ENCODE peak calls at places on chromosomes 6 and 20, in nine cellular contexts. J, E, I, Q, M, F, U, W and K are unnamed samples.

GRCh38 chr6:70210462-70210861 is 92.4 kb downstream of the COL9A1 start:
- DNase-seq in U (no peak), E (no peak), J (no peak), F (peak; percentile 1), Q (no peak), I (no peak), W (peak; percentile 22), M (no peak), K (no peak)

GRCh38 chr6:125236536-125237327 is 65.0 kb downstream of the HDDC2 start:
- DNase-seq in I (no peak), M (no peak), E (no peak), F (peak; percentile 17), Q (peak; percentile 76), W (no peak), U (no peak), J (no peak), K (no peak)

GRCh38 chr6:158329531-158329930 is 17.3 kb downstream of the TULP4 start:
- DNase-seq in Q (no peak), F (no peak), J (no peak), I (no peak), W (no peak), M (no peak), U (no peak), E (no peak), K (no peak)

GRCh38 chr6:4466769-4467480 is 309.3 kb upstream of the CDYL start:
- DNase-seq in U (no peak), I (no peak), J (no peak), F (peak; percentile 25), W (no peak), M (no peak), E (no peak), Q (no peak), K (no peak)

GRCh38 chr6:50850860-50851259 is 32.2 kb downstream of the TFAP2B start:
- DNase-seq in M (no peak), J (no peak), U (no peak), I (no peak), E (no peak), F (no peak), W (no peak), Q (no peak), K (no peak)

GRCh38 chr20:4691753-4692152 is 30.0 kb upstream of the PRND start:
- DNase-seq in F (no peak), M (no peak), E (no peak), J (no peak), U (no peak), W (no peak), Q (no peak), I (no peak), K (no peak)

GRCh38 chr6:189676-190075 is 102.6 kb upstream of the DUSP22 start:
- DNase-seq in U (no peak), E (no peak), F (no peak), Q (no peak), W (no peak), M (no peak), I (no peak), J (no peak), K (no peak)

GRCh38 chr6:163637524-163637923 is 223.0 kb downstream of the QKI start:
- DNase-seq in Q (no peak), J (no peak), U (no peak), W (no peak), M (no peak), E (no peak), I (no peak), F (no peak), K (no peak)

GRCh38 chr6:116475151-116475550 is 14.0 kb downstream of the CALHM6 start:
- DNase-seq in W (no peak), E (no peak), M (no peak), U (no peak), I (no peak), F (no peak), Q (no peak), J (no peak), K (no peak)

GRCh38 chr6:18362058-18362561 is 25.0 kb upstream of the RNF144B start:
- DNase-seq in M (no peak), Q (peak; percentile 98), E (no peak), U (no peak), F (peak; percentile 56), W (no peak), J (peak; percentile 90), I (no peak), K (no peak)

GRCh38 chr20:1941226-1941625 is 46.0 kb downstream of the SIRPA start:
- DNase-seq in E (no peak), F (peak; percentile 52), Q (peak; percentile 30), J (no peak), W (no peak), I (no peak), M (no peak), U (no peak), K (no peak)

GRCh38 chr6:152642578-152643375 is 5.6 kb upstream of the SYNE1 start:
- DNase-seq in E (peak; percentile 51), I (peak; percentile 35), W (peak; percentile 87), J (no peak), M (peak; percentile 52), Q (peak; percentile 55), F (peak; percentile 73), U (peak; percentile 5), K (peak; percentile 51)

GRCh38 chr20:4637081-4637797 is 84.5 kb upstream of the PRND start:
- DNase-seq in F (no peak), Q (peak; percentile 6), U (no peak), E (no peak), I (no peak), J (no peak), W (no peak), M (no peak), K (no peak)

GRCh38 chr6:56046576-56046975 is 171.2 kb upstream of the BMP5 start:
- DNase-seq in J (no peak), W (no peak), F (peak; percentile 83), I (no peak), Q (peak; percentile 1), M (peak; percentile 15), U (no peak), E (peak; percentile 34), K (no peak)

GRCh38 chr6:155141512-155141911 is 122.3 kb upstream of the CLDN20 start:
- DNase-seq in F (no peak), U (no peak), M (no peak), I (no peak), W (no peak), J (no peak), Q (no peak), E (no peak), K (no peak)

GRCh38 chr20:61684136-61684535 is 381.5 kb downstream of the TAF4 start:
- DNase-seq in U (no peak), M (no peak), I (no peak), Q (no peak), E (no peak), F (no peak), W (no peak), J (no peak), K (no peak)

GRCh38 chr6:2940010-2940850 is 31.1 kb downstream of the SERPINB6 start:
- DNase-seq in F (no peak), J (no peak), Q (no peak), M (no peak), W (no peak), U (no peak), E (no peak), I (no peak), K (peak; percentile 64)

GRCh38 chr20:2340823-2341222 is 39.9 kb upstream of the TGM6 start:
- DNase-seq in M (no peak), I (no peak), W (no peak), J (no peak), Q (no peak), E (no peak), F (no peak), U (no peak), K (no peak)

GRCh38 chr6:148528292-148528691 is 185.7 kb downstream of the SASH1 start:
- DNase-seq in E (no peak), J (no peak), I (no peak), W (peak; percentile 43), U (no peak), Q (peak; percentile 44), M (no peak), F (peak; percentile 33), K (no peak)
- TF ChIP-seq CTCF in E (no peak), J (peak; percentile 13), I (no peak), W (peak; percentile 41), U (peak; percentile 18), Q (peak; percentile 45), M (no peak), F (peak; percentile 14), K (no peak)

GRCh38 chr6:17091122-17091521 is 10.7 kb upstream of the STMND1 start:
- DNase-seq in I (no peak), Q (peak; percentile 32), U (no peak), W (peak; percentile 38), M (no peak), E (no peak), J (no peak), F (peak; percentile 33), K (no peak)
- TF ChIP-seq CTCF in I (peak; percentile 8), Q (peak; percentile 52), U (peak; percentile 60), W (peak; percentile 54), M (peak; percentile 19), E (peak; percentile 15), J (peak; percentile 73), F (peak; percentile 53), K (no peak)

GRCh38 chr6:89299451-89299850 is 15.6 kb downstream of the GABRR2 start:
- DNase-seq in W (peak; percentile 62), E (no peak), U (no peak), F (peak; percentile 25), M (no peak), Q (peak; percentile 24), I (no peak), J (no peak), K (no peak)
- TF ChIP-seq CTCF in W (peak; percentile 56), E (no peak), U (peak; percentile 33), F (peak; percentile 29), M (no peak), Q (peak; percentile 13), I (no peak), J (no peak), K (no peak)

GRCh38 chr20:31738729-31739549 is at the start of gene TPX2:
- DNase-seq in E (peak; percentile 91), Q (peak; percentile 96), U (peak; percentile 94), W (peak; percentile 100), I (peak; percentile 91), M (peak; percentile 93), J (peak; percentile 86), F (peak; percentile 97), K (peak; percentile 44)
- TF ChIP-seq CTCF in E (no peak), Q (peak; percentile 17), U (peak; percentile 47), W (peak; percentile 39), I (no peak), M (peak; percentile 39), J (no peak), F (peak; percentile 1), K (no peak)

GRCh38 chr20:24102290-24102689 is 113.7 kb upstream of the GGTLC1 start:
- DNase-seq in U (no peak), I (no peak), W (peak; percentile 73), J (no peak), F (peak; percentile 13), Q (no peak), M (no peak), E (no peak), K (no peak)
- TF ChIP-seq CTCF in U (peak; percentile 52), I (peak; percentile 33), W (peak; percentile 66), J (peak; percentile 25), F (peak; percentile 43), Q (no peak), M (peak; percentile 44), E (peak; percentile 35), K (peak; percentile 28)

DNA sequence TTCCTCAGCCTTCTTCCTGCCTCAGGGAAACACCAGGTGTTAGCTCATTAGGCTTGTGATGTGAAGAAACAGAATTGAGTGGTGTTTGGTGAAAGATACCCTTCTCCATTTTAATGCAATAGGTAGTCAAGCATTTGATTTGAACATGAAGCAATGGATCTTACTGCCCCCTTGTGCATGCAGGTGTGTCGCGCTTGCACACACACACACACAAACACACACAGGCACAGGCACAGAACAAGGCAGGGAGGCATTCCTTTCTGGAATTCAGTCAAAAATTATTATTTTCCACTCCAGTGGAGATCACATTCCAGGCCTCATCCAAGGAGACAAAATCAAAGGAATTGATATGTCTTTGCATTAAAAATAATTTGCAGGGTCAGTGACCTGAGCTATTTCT is 667.0 kb upstream of the MARCKS start:
- DNase-seq in E (no peak), W (peak; percentile 27), M (no peak), I (no peak), Q (no peak), F (peak; percentile 18), J (no peak), U (no peak), K (no peak)
- TF ChIP-seq CTCF in E (peak; percentile 16), W (peak; percentile 52), M (peak; percentile 43), I (no peak), Q (no peak), F (peak; percentile 10), J (no peak), U (no peak), K (no peak)